ENCODE peak calls at places on chromosomes 5 and 9, in five cellular contexts. F is osteoblast, G is gastrocnemius medialis, A is spleen, T is BJ. D is an unnamed sample.
A peak's percentile ranks its signal among the peaks of the same experiment; 100 is the strongest.

GRCh38 chr9:136695435-136695895 is 8.2 kb upstream of the AGPAT2 start:
- DNase-seq in F (no peak), G (no peak), A (no peak), T (no peak), D (no peak)

GRCh38 chr5:76358-77169 is 15.4 kb upstream of the PLEKHG4B start:
- DNase-seq in F (peak; percentile 79), G (no peak), A (no peak), T (no peak), D (no peak)

GRCh38 chr5:134554319-134555222 is 29.1 kb downstream of the JADE2 start:
- DNase-seq in F (peak; percentile 93), G (peak; percentile 50), A (no peak), T (peak; percentile 99), D (peak; percentile 79)

GRCh38 chr5:157451806-157452205 is 8.2 kb upstream of the NIPAL4 start:
- DNase-seq in F (no peak), G (no peak), A (no peak), T (no peak), D (no peak)

GRCh38 chr5:173123416-173123815 is 20.9 kb upstream of the BNIP1 start:
- DNase-seq in F (no peak), G (no peak), A (no peak), T (no peak), D (no peak)

GRCh38 chr5:123549256-123549904 is 37.4 kb downstream of the CSNK1G3 start:
- DNase-seq in F (no peak), G (no peak), A (no peak), T (no peak), D (no peak)

GRCh38 chr9:97703437-97704326 is 6.5 kb upstream of the XPA start:
- DNase-seq in F (peak; percentile 86), G (no peak), A (no peak), T (no peak), D (no peak)

GRCh38 chr9:2229109-2229733 is 214.1 kb downstream of the SMARCA2 start:
- DNase-seq in F (no peak), G (no peak), A (no peak), T (no peak), D (no peak)

GRCh38 chr5:139668924-139669680 is 21.0 kb downstream of the CXXC5 start:
- DNase-seq in F (no peak), G (no peak), A (no peak), T (no peak), D (no peak)

GRCh38 chr5:139668064-139668880 is 20.1 kb downstream of the CXXC5 start:
- DNase-seq in F (peak; percentile 94), G (no peak), A (peak; percentile 83), T (no peak), D (peak; percentile 67)

GRCh38 chr5:139670369-139671095 is 22.4 kb downstream of the CXXC5 start:
- DNase-seq in F (peak; percentile 94), G (no peak), A (peak; percentile 91), T (no peak), D (no peak)

GRCh38 chr5:139671096-139671841 is 23.1 kb downstream of the CXXC5 start:
- DNase-seq in F (peak; percentile 98), G (no peak), A (peak; percentile 89), T (no peak), D (peak; percentile 50)

DNA sequence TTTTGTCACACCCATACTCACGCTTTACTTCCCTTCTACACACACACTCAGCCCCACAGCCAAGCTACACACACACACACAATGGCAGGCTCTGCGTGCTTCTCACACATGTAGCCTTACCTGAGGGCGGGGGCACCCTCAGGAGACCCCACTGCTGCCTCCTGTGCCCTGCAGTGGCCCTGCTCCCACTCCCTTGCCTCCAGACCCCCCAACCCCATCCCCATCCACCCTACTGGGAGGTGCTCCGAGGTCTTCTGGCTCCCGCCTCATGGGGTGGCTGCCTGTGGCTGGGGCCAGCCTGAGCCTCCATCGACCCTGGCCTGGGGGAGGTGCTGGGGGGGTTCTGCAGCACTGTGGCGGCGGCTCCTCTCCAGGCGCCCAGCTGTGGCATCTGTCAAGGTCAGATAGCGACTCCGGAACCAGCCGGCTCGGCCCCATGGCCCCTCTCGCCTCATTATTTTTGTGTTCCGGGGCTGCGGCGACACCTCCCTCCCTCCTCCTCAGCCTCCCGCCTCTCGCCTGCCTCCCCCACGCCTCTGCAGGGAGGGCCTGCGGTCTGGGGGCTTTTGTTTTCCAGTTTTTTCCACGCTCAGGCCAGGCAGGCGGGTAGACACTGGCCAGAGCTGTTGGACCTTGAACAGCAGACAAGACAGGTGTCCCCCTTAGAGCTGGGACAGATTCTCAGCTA is 21.7 kb downstream of the CXXC5 start:
- DNase-seq in F (no peak), G (no peak), A (peak; percentile 93), T (no peak), D (no peak)
- H3K4me3 ChIP-seq in F (no peak overlapping the region), G (peak overlapping the region; percentile 22), A (peak overlapping the region; percentile 30), T (no peak overlapping the region), D (no peak overlapping the region)

GRCh38 chr9:18137815-18138214 is 336.1 kb upstream of the ADAMTSL1 start:
- DNase-seq in F (no peak), G (no peak), A (no peak), T (no peak), D (no peak)
- TF ChIP-seq CTCF in F (no peak), G (no peak), A (no peak), T (no peak), D (no peak)

GRCh38 chr9:121280715-121281613 is 13.0 kb downstream of the GSN start:
- DNase-seq in F (no peak), G (no peak), A (no peak), T (no peak), D (no peak)

GRCh38 chr9:121278535-121279169 is 10.7 kb downstream of the GSN start:
- DNase-seq in F (peak; percentile 82), G (peak; percentile 51), A (no peak), T (peak; percentile 100), D (peak; percentile 75)

GRCh38 chr9:121277518-121278275 is 9.7 kb downstream of the GSN start:
- DNase-seq in F (peak; percentile 63), G (no peak), A (no peak), T (peak; percentile 77), D (no peak)

GRCh38 chr9:121281614-121282291 is 13.8 kb downstream of the GSN start:
- DNase-seq in F (no peak), G (peak; percentile 52), A (peak; percentile 86), T (no peak), D (peak; percentile 92)

GRCh38 chr9:121279841-121280388 is 12.0 kb downstream of the GSN start:
- DNase-seq in F (no peak), G (no peak), A (no peak), T (no peak), D (no peak)
- H3K27me3 ChIP-seq in F (no peaks in the 10 kb centered on the region), G (no peaks in the 10 kb centered on the region), A (no peaks in the 10 kb centered on the region), T (no peaks in the 10 kb centered on the region), D (no peaks in the 10 kb centered on the region)

DNA sequence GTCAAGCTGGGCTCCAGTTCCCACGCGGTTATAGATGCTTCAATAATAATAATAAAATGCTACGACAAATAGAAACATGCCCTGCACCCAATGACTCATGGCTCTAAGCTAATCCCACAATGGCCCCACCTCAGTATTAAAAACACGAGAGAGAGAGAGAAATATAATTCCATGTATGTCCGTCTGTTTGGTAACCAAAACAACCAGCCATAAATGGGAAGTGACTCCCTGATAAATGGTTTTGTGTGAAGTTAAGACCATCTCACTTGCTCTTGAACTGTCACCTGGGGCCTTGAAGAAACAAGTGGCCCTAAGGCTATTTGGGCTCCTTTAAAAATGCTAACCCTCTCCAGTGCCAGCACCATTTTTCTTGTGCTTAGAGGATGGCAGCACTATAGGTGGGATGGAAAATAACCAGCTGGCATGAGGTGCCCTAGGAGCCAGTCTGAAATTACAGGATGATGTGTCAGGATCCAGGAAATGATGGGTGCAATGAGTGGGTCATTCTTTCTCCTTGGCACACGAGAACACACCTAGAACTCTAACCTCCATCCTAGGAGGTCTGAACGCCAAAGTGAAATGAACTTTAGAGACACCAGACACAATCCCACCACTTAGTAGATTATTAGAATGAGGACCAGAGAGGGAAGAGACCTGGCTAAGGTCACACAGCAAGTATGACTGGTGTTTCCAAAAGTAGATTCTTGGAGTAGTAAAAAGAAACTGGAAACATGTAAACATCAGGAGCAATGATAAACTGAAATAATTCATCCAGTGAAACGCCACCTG is 35.7 kb upstream of the ADRB2 start:
- DNase-seq in F (no peak), G (no peak), A (no peak), T (no peak), D (no peak)
- H3K4me3 ChIP-seq in F (no peak overlapping the region), G (no peak overlapping the region), A (no peak overlapping the region), T (no peak overlapping the region), D (no peak overlapping the region)

GRCh38 chr9:122930933-122931850 is at the start of gene ZBTB26:
- DNase-seq in F (peak; percentile 97), G (peak; percentile 93), A (peak; percentile 98), T (peak; percentile 51), D (peak; percentile 97)

GRCh38 chr9:122936464-122936863 is 4.4 kb upstream of the RABGAP1 start:
- DNase-seq in F (no peak), G (no peak), A (no peak), T (no peak), D (no peak)

GRCh38 chr9:122930541-122930932 is 775 bp downstream of the ZBTB26 start:
- DNase-seq in F (no peak), G (no peak), A (no peak), T (no peak), D (no peak)

GRCh38 chr9:122929803-122930354 is 1.4 kb downstream of the ZBTB26 start:
- DNase-seq in F (no peak), G (no peak), A (no peak), T (no peak), D (no peak)

DNA sequence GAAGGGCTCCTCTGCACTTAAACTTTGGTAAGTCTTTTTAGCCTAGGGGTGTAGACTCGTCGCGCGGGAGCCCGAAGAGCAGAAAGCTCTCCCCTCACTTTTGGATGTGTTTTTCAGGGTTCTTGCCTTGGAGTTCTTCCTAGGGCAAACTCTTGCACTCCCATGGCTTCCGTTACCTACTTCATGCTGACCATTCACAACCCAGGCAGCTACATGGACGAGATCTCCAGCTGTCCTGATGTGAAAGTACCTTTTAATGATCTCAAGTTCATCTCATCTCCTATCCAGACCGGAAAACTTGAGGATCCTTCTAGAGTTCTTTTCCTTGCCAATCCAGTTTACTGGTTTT is 513 bp upstream of the ZBTB26 start:
- DNase-seq in F (no peak), G (no peak), A (no peak), T (no peak), D (no peak)
- TF ChIP-seq CTCF in F (no peak), G (no peak), A (no peak), T (no peak), D (no peak)